ENCODE peak calls at places on chromosomes 13 and 19, in five cellular contexts. K, T, G, Z and S are unnamed samples.

GRCh38 chr13:67223024-67223423 is 7.1 kb downstream of the PCDH9 start:
- DNase-seq in K (peak; percentile 60), G (no peak), Z (no peak), T (no peak), S (no peak)

GRCh38 chr13:29507356-29507755 is 88.1 kb downstream of the SLC7A1 start:
- DNase-seq in Z (no peak), K (no peak), T (peak; percentile 73), G (no peak), S (no peak)

GRCh38 chr19:46922465-46922864 is 61.7 kb downstream of the ARHGAP35 start:
- DNase-seq in Z (no peak), G (no peak), T (no peak), K (no peak), S (no peak)

GRCh38 chr19:44955500-44956439 is 590 bp downstream of the CLPTM1 start:
- DNase-seq in G (no peak), T (no peak), Z (no peak), K (no peak), S (no peak)

GRCh38 chr13:52361225-52361624 is 44.7 kb downstream of the THSD1 start:
- DNase-seq in G (no peak), T (no peak), Z (no peak), K (no peak), S (no peak)

GRCh38 chr13:95530178-95530577 is 22.3 kb upstream of the CLDN10 start:
- DNase-seq in G (peak; percentile 52), T (peak; percentile 15), Z (peak; percentile 51), K (peak; percentile 5), S (peak; percentile 27)

GRCh38 chr13:32381539-32381938 is 46.4 kb downstream of the N4BP2L1 start:
- DNase-seq in K (peak; percentile 37), Z (peak; percentile 5), T (peak; percentile 30), G (no peak), S (no peak)

GRCh38 chr19:45668342-45668871 is 386 bp downstream of the GIPR start:
- DNase-seq in T (no peak), G (no peak), Z (no peak), K (no peak), S (no peak)

GRCh38 chr19:29376855-29377354 is 148.9 kb upstream of the VSTM2B start:
- DNase-seq in G (no peak), Z (no peak), T (no peak), K (no peak), S (no peak)

DNA sequence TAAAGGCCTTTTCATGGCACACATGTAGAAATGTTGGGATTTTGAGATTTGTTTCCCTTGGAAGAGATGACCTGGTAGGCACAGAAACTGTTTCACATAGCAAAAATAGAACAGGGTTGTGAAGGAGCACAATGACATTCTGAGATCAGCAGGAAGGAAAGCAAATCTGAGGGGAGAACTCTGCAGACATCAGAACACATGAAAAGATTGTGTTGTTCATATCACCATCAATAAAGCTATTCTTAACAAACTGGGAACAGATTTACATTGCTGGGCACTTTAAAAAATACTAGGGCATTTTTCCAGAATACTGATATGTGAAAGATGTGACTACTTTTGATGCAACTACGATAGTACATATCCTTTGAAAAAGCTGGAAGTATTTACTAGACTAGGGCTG is 481.7 kb downstream of the MYO16 start:
- DNase-seq in K (no peak), Z (no peak), T (no peak), G (no peak), S (no peak)
- TF ChIP-seq POLR2A in K (no peak), Z (no peak), T (no peak), G (no peak), S (no peak)

GRCh38 chr13:112855859-112856258 is 113.2 kb upstream of the MCF2L start:
- DNase-seq in G (no peak), K (no peak), Z (no peak), T (no peak), S (no peak)
- H3K27ac ChIP-seq in G (no peak overlapping the region), K (no peak overlapping the region), Z (no peak overlapping the region), T (no peak overlapping the region), S (no peak overlapping the region)

GRCh38 chr19:18408053-18408476 is 10.6 kb upstream of the LRRC25 start:
- DNase-seq in G (no peak), T (peak; percentile 87), K (no peak), Z (no peak), S (no peak)
- TF ChIP-seq POLR2A in G (no peak), T (peak; percentile 29), K (no peak), Z (no peak), S (no peak)

GRCh38 chr13:34044041-34044440 is 226.1 kb downstream of the RFC3 start:
- DNase-seq in Z (no peak), G (peak; percentile 65), K (no peak), T (no peak), S (no peak)
- H3K27ac ChIP-seq in Z (peak overlapping the region; percentile 55), G (peak overlapping the region; percentile 58), K (no peak overlapping the region), T (no peak overlapping the region), S (no peak overlapping the region)

GRCh38 chr19:14118165-14119051 is 846 bp upstream of the PRKACA start:
- DNase-seq in G (peak; percentile 75), Z (no peak), K (peak; percentile 75), T (peak; percentile 75), S (peak; percentile 99)

GRCh38 chr19:14116525-14116917 is 1.0 kb downstream of the PRKACA start:
- DNase-seq in G (no peak), K (no peak), Z (no peak), T (no peak), S (no peak)

GRCh38 chr19:14116918-14117578 is 514 bp downstream of the PRKACA start:
- DNase-seq in T (peak; percentile 35), G (no peak), Z (no peak), K (no peak), S (peak; percentile 47)

GRCh38 chr19:14115761-14116160 is 1.8 kb downstream of the PRKACA start:
- DNase-seq in T (no peak), G (no peak), K (no peak), Z (no peak), S (no peak)

DNA sequence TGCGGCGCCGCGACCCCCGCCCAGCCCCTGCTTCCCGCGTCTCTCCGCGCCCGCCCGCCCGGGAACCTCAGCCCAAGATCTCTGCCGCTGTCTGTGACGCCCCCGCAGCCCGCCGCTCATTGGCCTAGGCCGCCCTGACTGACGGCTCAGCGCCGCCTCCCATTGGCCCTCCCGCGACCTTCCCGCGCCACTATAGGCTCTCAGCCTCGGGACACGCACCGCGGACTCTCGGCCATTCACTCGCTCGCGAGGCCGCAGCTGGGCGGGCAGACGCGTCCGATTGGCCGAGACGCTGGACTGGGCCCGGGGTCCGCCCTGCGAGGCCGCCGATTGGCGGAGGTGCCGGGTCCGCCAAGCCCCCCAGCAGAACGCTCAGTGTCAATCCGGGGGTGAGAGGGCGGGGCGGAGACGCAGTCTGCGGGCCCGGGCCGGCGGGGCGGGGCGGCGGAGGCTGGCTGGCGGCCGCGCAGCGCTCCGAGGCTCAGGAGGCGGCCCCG is at the start of gene PRKACA:
- DNase-seq in G (peak; percentile 99), Z (peak; percentile 97), T (peak; percentile 99), K (peak; percentile 98), S (peak; percentile 99)
- TF ChIP-seq POLR2A in G (peak; percentile 59), Z (no peak), T (peak; percentile 53), K (no peak), S (peak; percentile 76)

DNA sequence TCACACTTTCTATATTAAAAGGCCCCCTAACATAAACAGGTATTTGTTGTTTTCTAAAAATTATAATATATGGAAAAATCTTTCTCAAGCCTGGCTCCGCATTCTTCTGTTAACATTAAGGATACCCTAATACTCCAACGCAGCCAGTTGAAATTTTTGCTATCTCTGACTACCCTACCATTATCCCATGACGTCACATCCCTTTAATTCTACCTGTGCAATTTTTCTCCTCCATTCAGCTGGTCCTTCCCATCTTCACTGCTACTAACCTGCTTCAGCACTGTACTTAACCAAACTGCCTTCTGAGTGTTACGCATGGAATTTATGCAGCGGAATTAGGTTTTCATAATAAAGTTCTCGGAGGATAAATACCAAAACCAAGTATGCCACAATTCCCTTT is 1.0 kb downstream of the MRPS31 start:
- DNase-seq in Z (no peak), G (no peak), K (no peak), T (no peak), S (no peak)
- H3K27ac ChIP-seq in Z (no peak overlapping the region), G (no peak overlapping the region), K (no peak overlapping the region), T (no peak overlapping the region), S (peak overlapping the region; percentile 91)

DNA sequence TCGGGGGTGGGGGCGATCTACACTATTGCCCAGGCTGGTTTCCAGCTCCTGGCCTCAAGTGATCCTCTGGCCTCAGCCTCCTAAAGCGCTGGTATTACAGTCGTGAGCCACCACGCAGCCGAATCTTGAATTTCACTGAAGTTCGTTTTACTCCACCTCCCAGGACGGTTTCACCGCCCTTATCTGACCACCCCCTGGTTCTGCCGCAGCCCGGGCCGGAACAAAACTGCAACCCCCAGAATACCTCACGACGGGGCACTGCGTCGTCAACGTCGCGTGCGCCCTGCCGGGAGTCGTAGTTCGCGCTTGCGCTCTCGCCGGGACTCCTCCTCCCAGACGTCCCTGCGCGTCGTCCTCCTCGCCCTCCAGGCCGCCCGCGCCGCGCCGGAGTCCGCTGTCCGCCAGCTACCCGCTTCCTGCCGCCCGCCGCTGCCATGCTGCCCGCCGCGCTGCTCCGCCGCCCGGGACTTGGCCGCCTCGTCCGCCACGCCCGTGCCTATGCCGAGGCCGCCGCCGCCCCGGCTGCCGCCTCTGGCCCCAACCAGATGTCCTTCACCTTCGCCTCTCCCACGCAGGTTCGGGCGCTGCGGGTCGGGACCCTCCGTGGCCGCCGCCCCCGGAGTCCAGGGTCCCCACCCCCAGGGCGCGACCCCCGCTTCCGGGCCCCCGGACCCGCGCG is at the start of gene ATP5F1D:
- DNase-seq in T (peak; percentile 95), K (peak; percentile 95), G (peak; percentile 92), Z (peak; percentile 94), S (peak; percentile 94)
- TF ChIP-seq POLR2A in T (peak; percentile 87), K (peak; percentile 56), G (peak; percentile 77), Z (peak; percentile 71), S (peak; percentile 97)

DNA sequence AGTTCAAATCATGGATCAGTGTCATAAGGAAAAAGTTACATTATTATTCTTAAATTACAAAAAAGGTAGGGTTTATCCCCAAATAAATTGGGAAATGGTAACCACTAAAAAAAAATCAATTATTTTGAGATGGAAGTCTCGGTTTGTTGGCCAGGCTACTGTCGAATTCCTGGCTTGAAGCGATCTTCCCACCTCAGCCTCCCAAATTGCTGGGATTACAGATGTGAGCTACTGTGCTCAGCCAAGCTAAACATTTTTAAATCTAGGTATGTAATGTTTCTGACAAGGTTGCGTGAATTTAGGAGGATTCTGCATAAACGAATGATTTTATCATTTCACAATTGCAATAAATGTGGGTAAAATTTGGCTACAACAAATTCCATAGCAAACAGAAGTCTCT is 2.0 kb downstream of the NAA16 start:
- DNase-seq in G (no peak), K (no peak), T (no peak), Z (no peak), S (no peak)
- H3K27ac ChIP-seq in G (no peak overlapping the region), K (no peak overlapping the region), T (no peak overlapping the region), Z (no peak overlapping the region), S (peak overlapping the region; percentile 96)